ENCODE peak calls at places on chromosome 2, in four cellular contexts. M is OCI-M1, B is MCF 10A, V is HTR-8/SVneo. R is an unnamed sample.
A peak's percentile ranks its signal among the peaks of the same experiment; 100 is the strongest.

GRCh38 chr2:118089015-118089800 is 937 bp downstream of the INSIG2 start:
- DNase-seq in M (peak; percentile 60), V (peak; percentile 3), B (peak; percentile 52), R (peak; percentile 33)

GRCh38 chr2:177464549-177464948 is 72.0 kb downstream of the AGPS start:
- DNase-seq in V (no peak), M (no peak), B (no peak), R (no peak)

GRCh38 chr2:109558076-109558882 is 55.5 kb downstream of the SEPTIN10 start:
- DNase-seq in M (peak; percentile 70), B (peak; percentile 82), V (peak; percentile 7), R (no peak)

GRCh38 chr2:1572638-1573037 is 159.4 kb downstream of the TPO start:
- DNase-seq in M (no peak), V (peak; percentile 50), B (peak; percentile 21), R (no peak)

GRCh38 chr2:127740665-127741287 is 39.5 kb downstream of the SFT2D3 start:
- DNase-seq in M (no peak), V (no peak), B (no peak), R (no peak)

GRCh38 chr2:211157856-211158463 is 601.6 kb downstream of the CPS1 start:
- DNase-seq in B (peak; percentile 80), V (peak; percentile 17), M (peak; percentile 88), R (peak; percentile 72)

GRCh38 chr2:72006188-72006736 is 141.4 kb downstream of the CYP26B1 start:
- DNase-seq in V (no peak), B (no peak), M (no peak), R (no peak)

GRCh38 chr2:99354060-99354459 is 16.9 kb downstream of the EIF5B start:
- DNase-seq in M (no peak), B (no peak), V (no peak), R (no peak)

GRCh38 chr2:88897718-88898117 is 206.2 kb downstream of the RPIA start:
- DNase-seq in M (peak; percentile 3), B (no peak), V (no peak), R (no peak)

GRCh38 chr2:10864888-10865551 is 46.7 kb upstream of the KCNF1 start:
- DNase-seq in M (no peak), B (no peak), V (no peak), R (no peak)

GRCh38 chr2:100242891-100243670 is 79.2 kb downstream of the LONRF2 start:
- DNase-seq in B (peak; percentile 68), V (peak; percentile 78), M (peak; percentile 52), R (peak; percentile 72)

GRCh38 chr2:229335877-229336346 is 64.8 kb upstream of the PID1 start:
- DNase-seq in V (no peak), M (no peak), B (no peak), R (no peak)

GRCh38 chr2:205913668-205914067 is 172.3 kb downstream of the INO80D start:
- DNase-seq in M (no peak), V (no peak), B (no peak), R (no peak)

GRCh38 chr2:226798422-226799210 is 1.0 kb downstream of the IRS1 start:
- DNase-seq in B (peak; percentile 35), M (no peak), V (no peak), R (no peak)

GRCh38 chr2:241762321-241762932 is 14.2 kb upstream of the GAL3ST2 start:
- DNase-seq in M (no peak), B (no peak), V (no peak), R (no peak)

GRCh38 chr2:3728104-3729054 is 25.0 kb downstream of the DCDC2C start:
- DNase-seq in M (peak; percentile 73), B (peak; percentile 62), V (peak; percentile 55), R (no peak)

GRCh38 chr2:240797914-240798313 is 22.1 kb downstream of the KIF1A start:
- DNase-seq in M (no peak), V (no peak), B (no peak), R (no peak)

GRCh38 chr2:98416760-98417159 is 27.9 kb upstream of the INPP4A start:
- DNase-seq in V (no peak), B (no peak), M (no peak), R (no peak)

R was measured in DND-41.